ENCODE peak calls at places on chromosomes 7 and 10, in five cellular contexts. S is foreskin fibroblast, O is nephron progenitor cell, R is astrocyte of the spinal cord, H is IMR-90. J is an unnamed sample.

GRCh38 chr10:88245974-88246511 is 337.1 kb downstream of the RNLS start:
- DNase-seq in R (peak; percentile 75), O (no peak), S (peak; percentile 84), H (peak; percentile 76), J (no peak)

GRCh38 chr10:100998183-100998990 is 1.2 kb upstream of the LZTS2 start:
- DNase-seq in H (peak; percentile 81), R (peak; percentile 90), O (peak; percentile 77), S (peak; percentile 93), J (peak; percentile 67)

GRCh38 chr10:52110576-52110975 is 203.5 kb upstream of the DKK1 start:
- DNase-seq in O (no peak), R (no peak), S (no peak), H (no peak), J (no peak)

GRCh38 chr10:48895198-48895720 is 44.4 kb downstream of the LRRC18 start:
- DNase-seq in H (no peak), R (no peak), O (no peak), S (peak; percentile 3), J (no peak)

GRCh38 chr10:86661161-86662025 is 6.9 kb upstream of the LDB3 start:
- DNase-seq in R (no peak), O (peak; percentile 1), H (peak; percentile 46), S (peak; percentile 34), J (no peak)

GRCh38 chr7:139065323-139065722 is 29.5 kb upstream of the ZC3HAV1L start:
- DNase-seq in S (no peak), R (no peak), O (no peak), H (peak; percentile 32), J (no peak)

GRCh38 chr7:126689037-126689436 is 563.7 kb downstream of the GRM8 start:
- DNase-seq in R (peak; percentile 82), S (no peak), O (peak; percentile 35), H (no peak), J (no peak)

GRCh38 chr7:98995523-98996161 is 117.3 kb downstream of the TRRAP start:
- DNase-seq in H (no peak), O (no peak), S (no peak), R (no peak), J (no peak)

GRCh38 chr10:132517951-132518521 is 19.6 kb upstream of the INPP5A start:
- DNase-seq in R (no peak), S (no peak), O (peak; percentile 38), H (no peak), J (no peak)

GRCh38 chr7:70812511-70812910 is 319.4 kb upstream of the GALNT17 start:
- DNase-seq in H (no peak), O (no peak), S (no peak), R (no peak), J (no peak)
- TF ChIP-seq CTCF in H (peak; percentile 13), O (no peak), S (no peak), R (peak; percentile 47), J (no peak)

GRCh38 chr7:135707570-135707966 is 20.4 kb downstream of the SLC13A4 start:
- DNase-seq in R (no peak), O (no peak), S (no peak), H (no peak), J (no peak)

GRCh38 chr7:135706038-135706742 is 21.8 kb downstream of the SLC13A4 start:
- DNase-seq in H (no peak), R (no peak), S (no peak), O (no peak), J (no peak)

GRCh38 chr7:135704698-135705097 is 23.3 kb downstream of the SLC13A4 start:
- DNase-seq in R (no peak), O (no peak), S (no peak), H (no peak), J (no peak)

GRCh38 chr7:135706858-135707569 is 21.0 kb downstream of the SLC13A4 start:
- DNase-seq in H (peak; percentile 64), R (no peak), S (peak; percentile 28), O (no peak), J (no peak)

DNA sequence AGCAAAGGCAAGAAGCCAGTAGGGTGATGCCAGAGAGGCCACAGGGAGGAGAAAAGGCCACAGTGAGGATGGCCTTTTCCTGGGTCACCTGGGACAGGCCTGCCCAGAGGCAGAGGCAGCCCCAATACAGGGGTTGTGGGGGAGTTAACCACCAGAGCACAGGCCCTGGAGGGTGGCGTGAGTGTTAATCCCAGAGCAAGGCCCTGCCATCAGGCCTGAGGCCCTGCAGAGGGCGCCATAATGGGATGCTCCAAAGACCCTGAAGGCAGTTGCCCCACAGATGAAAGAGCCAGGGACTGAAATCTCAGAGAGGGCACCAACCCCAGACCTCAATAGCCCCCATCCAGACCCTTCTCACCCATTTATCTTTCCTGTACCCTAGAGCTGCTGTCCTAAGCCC is 23.9 kb downstream of the SLC13A4 start:
- DNase-seq in S (no peak), O (no peak), R (no peak), H (no peak), J (no peak)
- TF ChIP-seq CTCF in S (no peak), O (peak; percentile 10), R (peak; percentile 29), H (no peak), J (no peak)

GRCh38 chr10:23293145-23293724 is 51.4 kb downstream of the C10orf67 start:
- DNase-seq in S (peak; percentile 24), R (peak; percentile 11), H (peak; percentile 9), O (peak; percentile 66), J (peak; percentile 68)
- TF ChIP-seq CTCF in S (peak; percentile 47), R (peak; percentile 59), H (peak; percentile 43), O (peak; percentile 62), J (peak; percentile 70)

GRCh38 chr7:47649901-47650300 is 68.0 kb upstream of the TNS3 start:
- DNase-seq in O (no peak), H (no peak), R (no peak), S (no peak), J (no peak)
- TF ChIP-seq CTCF in O (no peak), H (no peak), R (no peak), S (no peak), J (no peak)